ENCODE peak calls at places on chromosome 22, in eight cellular contexts. One of them, this sample, is unnamed.

GRCh38 chr22:43287441-43287840 is 55.7 kb downstream of the SCUBE1 start:
- DNase-seq in glutamatergic neuron: no peak
- DNase-seq in small intestine: no peak
- DNase-seq in activated T-helper 9 cell treated with anti-CD3 and anti-CD28 coated beads, Interleukin-2, amount 50 U/mL, for 16 hours: no peak
- DNase-seq in hippocampal formation: no peak
- DNase-seq in activated T-cell treated with anti-CD3 and anti-CD28 coated beads, Interleukin-2, amount 50 U/mL, for 48 hours: no peak
- DNase-seq in globus pallidus: no peak
- DNase-seq in NCI-H226: no peak
- DNase-seq in this sample: no peak

GRCh38 chr22:23110922-23111527 is 30.8 kb downstream of the RSPH14 start:
- DNase-seq in activated T-cell treated with anti-CD3 and anti-CD28 coated beads, Interleukin-2, amount 50 U/mL, for 48 hours: no peak
- DNase-seq in NCI-H226: no peak
- DNase-seq in hippocampal formation: no peak
- DNase-seq in activated T-helper 9 cell treated with anti-CD3 and anti-CD28 coated beads, Interleukin-2, amount 50 U/mL, for 16 hours: no peak
- DNase-seq in glutamatergic neuron: no peak
- DNase-seq in globus pallidus: no peak
- DNase-seq in small intestine: no peak
- DNase-seq in this sample: no peak

GRCh38 chr22:29108137-29108536 is 35.3 kb downstream of the KREMEN1 start:
- DNase-seq in globus pallidus: no peak
- DNase-seq in glutamatergic neuron: no peak
- DNase-seq in activated T-helper 9 cell treated with anti-CD3 and anti-CD28 coated beads, Interleukin-2, amount 50 U/mL, for 16 hours: no peak
- DNase-seq in hippocampal formation: no peak
- DNase-seq in NCI-H226: peak
- DNase-seq in small intestine: no peak
- DNase-seq in activated T-cell treated with anti-CD3 and anti-CD28 coated beads, Interleukin-2, amount 50 U/mL, for 48 hours: no peak
- DNase-seq in this sample: no peak

GRCh38 chr22:37335819-37336199 is 53.5 kb downstream of the CYTH4 start:
- DNase-seq in glutamatergic neuron: no peak
- DNase-seq in hippocampal formation: no peak
- DNase-seq in small intestine: no peak
- DNase-seq in globus pallidus: no peak
- DNase-seq in NCI-H226: no peak
- DNase-seq in activated T-cell treated with anti-CD3 and anti-CD28 coated beads, Interleukin-2, amount 50 U/mL, for 48 hours: no peak
- DNase-seq in activated T-helper 9 cell treated with anti-CD3 and anti-CD28 coated beads, Interleukin-2, amount 50 U/mL, for 16 hours: no peak
- DNase-seq in this sample: no peak

GRCh38 chr22:42842658-42843370 is 14.3 kb downstream of the ARFGAP3 start:
- DNase-seq in activated T-cell treated with anti-CD3 and anti-CD28 coated beads, Interleukin-2, amount 50 U/mL, for 48 hours: no peak
- DNase-seq in globus pallidus: no peak
- DNase-seq in NCI-H226: no peak
- DNase-seq in small intestine: no peak
- DNase-seq in activated T-helper 9 cell treated with anti-CD3 and anti-CD28 coated beads, Interleukin-2, amount 50 U/mL, for 16 hours: no peak
- DNase-seq in hippocampal formation: no peak
- DNase-seq in glutamatergic neuron: no peak
- DNase-seq in this sample: no peak

GRCh38 chr22:37887610-37888378 is 18.3 kb upstream of the MICALL1 start:
- DNase-seq in NCI-H226: peak
- DNase-seq in glutamatergic neuron: peak
- DNase-seq in small intestine: no peak
- DNase-seq in activated T-helper 9 cell treated with anti-CD3 and anti-CD28 coated beads, Interleukin-2, amount 50 U/mL, for 16 hours: no peak
- DNase-seq in hippocampal formation: peak
- DNase-seq in activated T-cell treated with anti-CD3 and anti-CD28 coated beads, Interleukin-2, amount 50 U/mL, for 48 hours: no peak
- DNase-seq in globus pallidus: peak
- DNase-seq in this sample: no peak

GRCh38 chr22:37229805-37230672 is 14.0 kb downstream of the RAC2 start:
- DNase-seq in glutamatergic neuron: no peak
- DNase-seq in globus pallidus: no peak
- DNase-seq in NCI-H226: no peak
- DNase-seq in activated T-cell treated with anti-CD3 and anti-CD28 coated beads, Interleukin-2, amount 50 U/mL, for 48 hours: peak
- DNase-seq in small intestine: peak
- DNase-seq in hippocampal formation: no peak
- DNase-seq in activated T-helper 9 cell treated with anti-CD3 and anti-CD28 coated beads, Interleukin-2, amount 50 U/mL, for 16 hours: peak
- DNase-seq in this sample: peak

GRCh38 chr22:23556026-23556620 is 24.0 kb downstream of the IGLL1 start:
- DNase-seq in globus pallidus: no peak
- DNase-seq in NCI-H226: no peak
- DNase-seq in activated T-cell treated with anti-CD3 and anti-CD28 coated beads, Interleukin-2, amount 50 U/mL, for 48 hours: no peak
- DNase-seq in glutamatergic neuron: peak
- DNase-seq in activated T-helper 9 cell treated with anti-CD3 and anti-CD28 coated beads, Interleukin-2, amount 50 U/mL, for 16 hours: no peak
- DNase-seq in small intestine: no peak
- DNase-seq in hippocampal formation: no peak
- DNase-seq in this sample: no peak

GRCh38 chr22:35910013-35910860 is 118.4 kb downstream of the RBFOX2 start:
- DNase-seq in globus pallidus: no peak
- DNase-seq in activated T-helper 9 cell treated with anti-CD3 and anti-CD28 coated beads, Interleukin-2, amount 50 U/mL, for 16 hours: no peak
- DNase-seq in NCI-H226: peak
- DNase-seq in hippocampal formation: no peak
- DNase-seq in glutamatergic neuron: no peak
- DNase-seq in activated T-cell treated with anti-CD3 and anti-CD28 coated beads, Interleukin-2, amount 50 U/mL, for 48 hours: no peak
- DNase-seq in small intestine: no peak
- DNase-seq in this sample: no peak

GRCh38 chr22:24471570-24471969 is 23.6 kb upstream of the UPB1 start:
- DNase-seq in activated T-cell treated with anti-CD3 and anti-CD28 coated beads, Interleukin-2, amount 50 U/mL, for 48 hours: no peak
- DNase-seq in hippocampal formation: no peak
- DNase-seq in small intestine: no peak
- DNase-seq in activated T-helper 9 cell treated with anti-CD3 and anti-CD28 coated beads, Interleukin-2, amount 50 U/mL, for 16 hours: no peak
- DNase-seq in globus pallidus: no peak
- DNase-seq in NCI-H226: peak
- DNase-seq in glutamatergic neuron: no peak
- DNase-seq in this sample: no peak

GRCh38 chr22:39522567-39523300 is 2.4 kb downstream of the ATF4 start:
- DNase-seq in hippocampal formation: peak
- DNase-seq in activated T-cell treated with anti-CD3 and anti-CD28 coated beads, Interleukin-2, amount 50 U/mL, for 48 hours: peak
- DNase-seq in globus pallidus: no peak
- DNase-seq in glutamatergic neuron: no peak
- DNase-seq in activated T-helper 9 cell treated with anti-CD3 and anti-CD28 coated beads, Interleukin-2, amount 50 U/mL, for 16 hours: no peak
- DNase-seq in small intestine: peak
- DNase-seq in NCI-H226: no peak
- DNase-seq in this sample: no peak

GRCh38 chr22:25726241-25726640 is 15.7 kb upstream of the MYO18B start:
- DNase-seq in hippocampal formation: no peak
- DNase-seq in activated T-cell treated with anti-CD3 and anti-CD28 coated beads, Interleukin-2, amount 50 U/mL, for 48 hours: no peak
- DNase-seq in glutamatergic neuron: no peak
- DNase-seq in globus pallidus: no peak
- DNase-seq in NCI-H226: peak
- DNase-seq in activated T-helper 9 cell treated with anti-CD3 and anti-CD28 coated beads, Interleukin-2, amount 50 U/mL, for 16 hours: no peak
- DNase-seq in small intestine: no peak
- DNase-seq in this sample: no peak

GRCh38 chr22:49768961-49769690 is 58.5 kb downstream of the BRD1 start:
- DNase-seq in small intestine: no peak
- DNase-seq in NCI-H226: no peak
- DNase-seq in glutamatergic neuron: peak
- DNase-seq in activated T-helper 9 cell treated with anti-CD3 and anti-CD28 coated beads, Interleukin-2, amount 50 U/mL, for 16 hours: no peak
- DNase-seq in hippocampal formation: no peak
- DNase-seq in activated T-cell treated with anti-CD3 and anti-CD28 coated beads, Interleukin-2, amount 50 U/mL, for 48 hours: no peak
- DNase-seq in globus pallidus: peak
- DNase-seq in this sample: no peak

GRCh38 chr22:38569181-38569971 is 607 bp downstream of the DMC1 start:
- DNase-seq in small intestine: no peak
- DNase-seq in hippocampal formation: no peak
- DNase-seq in glutamatergic neuron: peak
- DNase-seq in NCI-H226: no peak
- DNase-seq in activated T-cell treated with anti-CD3 and anti-CD28 coated beads, Interleukin-2, amount 50 U/mL, for 48 hours: no peak
- DNase-seq in globus pallidus: no peak
- DNase-seq in activated T-helper 9 cell treated with anti-CD3 and anti-CD28 coated beads, Interleukin-2, amount 50 U/mL, for 16 hours: no peak
- DNase-seq in this sample: peak

GRCh38 chr22:19674129-19674928 is 40.0 kb upstream of the SEPTIN5 start:
- DNase-seq in glutamatergic neuron: no peak
- DNase-seq in hippocampal formation: no peak
- DNase-seq in activated T-helper 9 cell treated with anti-CD3 and anti-CD28 coated beads, Interleukin-2, amount 50 U/mL, for 16 hours: no peak
- DNase-seq in activated T-cell treated with anti-CD3 and anti-CD28 coated beads, Interleukin-2, amount 50 U/mL, for 48 hours: no peak
- DNase-seq in globus pallidus: no peak
- DNase-seq in small intestine: no peak
- DNase-seq in NCI-H226: no peak
- DNase-seq in this sample: no peak

GRCh38 chr22:41485033-41485432 is 16.1 kb downstream of the ACO2 start:
- DNase-seq in globus pallidus: no peak
- DNase-seq in small intestine: peak
- DNase-seq in NCI-H226: no peak
- DNase-seq in hippocampal formation: no peak
- DNase-seq in glutamatergic neuron: no peak
- DNase-seq in activated T-helper 9 cell treated with anti-CD3 and anti-CD28 coated beads, Interleukin-2, amount 50 U/mL, for 16 hours: no peak
- DNase-seq in activated T-cell treated with anti-CD3 and anti-CD28 coated beads, Interleukin-2, amount 50 U/mL, for 48 hours: no peak
- DNase-seq in this sample: no peak

GRCh38 chr22:42066133-42066761 is 4.4 kb downstream of the NAGA start:
- DNase-seq in activated T-helper 9 cell treated with anti-CD3 and anti-CD28 coated beads, Interleukin-2, amount 50 U/mL, for 16 hours: no peak
- DNase-seq in glutamatergic neuron: no peak
- DNase-seq in globus pallidus: no peak
- DNase-seq in small intestine: no peak
- DNase-seq in activated T-cell treated with anti-CD3 and anti-CD28 coated beads, Interleukin-2, amount 50 U/mL, for 48 hours: no peak
- DNase-seq in NCI-H226: no peak
- DNase-seq in hippocampal formation: no peak
- DNase-seq in this sample: no peak

GRCh38 chr22:16915711-16916110 is 90.5 kb upstream of the XKR3 start:
- DNase-seq in small intestine: no peak
- DNase-seq in activated T-helper 9 cell treated with anti-CD3 and anti-CD28 coated beads, Interleukin-2, amount 50 U/mL, for 16 hours: no peak
- DNase-seq in globus pallidus: no peak
- DNase-seq in hippocampal formation: no peak
- DNase-seq in NCI-H226: no peak
- DNase-seq in activated T-cell treated with anti-CD3 and anti-CD28 coated beads, Interleukin-2, amount 50 U/mL, for 48 hours: no peak
- DNase-seq in glutamatergic neuron: no peak
- DNase-seq in this sample: no peak

GRCh38 chr22:23763579-23764331 is 965 bp downstream of the C22orf15 start:
- DNase-seq in small intestine: no peak
- DNase-seq in NCI-H226: no peak
- DNase-seq in activated T-helper 9 cell treated with anti-CD3 and anti-CD28 coated beads, Interleukin-2, amount 50 U/mL, for 16 hours: peak
- DNase-seq in activated T-cell treated with anti-CD3 and anti-CD28 coated beads, Interleukin-2, amount 50 U/mL, for 48 hours: peak
- DNase-seq in globus pallidus: no peak
- DNase-seq in glutamatergic neuron: no peak
- DNase-seq in hippocampal formation: no peak
- DNase-seq in this sample: peak

GRCh38 chr22:42461511-42461910 is 29.3 kb upstream of the NFAM1 start:
- DNase-seq in hippocampal formation: no peak
- DNase-seq in activated T-cell treated with anti-CD3 and anti-CD28 coated beads, Interleukin-2, amount 50 U/mL, for 48 hours: no peak
- DNase-seq in NCI-H226: no peak
- DNase-seq in globus pallidus: no peak
- DNase-seq in glutamatergic neuron: no peak
- DNase-seq in activated T-helper 9 cell treated with anti-CD3 and anti-CD28 coated beads, Interleukin-2, amount 50 U/mL, for 16 hours: no peak
- DNase-seq in small intestine: no peak
- DNase-seq in this sample: no peak

GRCh38 chr22:35324762-35325161 is 25.1 kb downstream of the TOM1 start:
- DNase-seq in small intestine: no peak
- DNase-seq in activated T-cell treated with anti-CD3 and anti-CD28 coated beads, Interleukin-2, amount 50 U/mL, for 48 hours: no peak
- DNase-seq in activated T-helper 9 cell treated with anti-CD3 and anti-CD28 coated beads, Interleukin-2, amount 50 U/mL, for 16 hours: no peak
- DNase-seq in glutamatergic neuron: no peak
- DNase-seq in NCI-H226: no peak
- DNase-seq in hippocampal formation: no peak
- DNase-seq in globus pallidus: no peak
- DNase-seq in this sample: no peak

GRCh38 chr22:27995801-27996528 is 76.9 kb upstream of the PITPNB start:
- DNase-seq in activated T-helper 9 cell treated with anti-CD3 and anti-CD28 coated beads, Interleukin-2, amount 50 U/mL, for 16 hours: no peak
- DNase-seq in NCI-H226: no peak
- DNase-seq in glutamatergic neuron: peak
- DNase-seq in hippocampal formation: no peak
- DNase-seq in activated T-cell treated with anti-CD3 and anti-CD28 coated beads, Interleukin-2, amount 50 U/mL, for 48 hours: no peak
- DNase-seq in globus pallidus: no peak
- DNase-seq in small intestine: no peak
- DNase-seq in this sample: no peak

GRCh38 chr22:38461057-38461413 is 6.0 kb upstream of the KCNJ4 start:
- DNase-seq in activated T-cell treated with anti-CD3 and anti-CD28 coated beads, Interleukin-2, amount 50 U/mL, for 48 hours: no peak
- DNase-seq in small intestine: no peak
- DNase-seq in NCI-H226: no peak
- DNase-seq in glutamatergic neuron: no peak
- DNase-seq in activated T-helper 9 cell treated with anti-CD3 and anti-CD28 coated beads, Interleukin-2, amount 50 U/mL, for 16 hours: no peak
- DNase-seq in hippocampal formation: no peak
- DNase-seq in globus pallidus: no peak
- DNase-seq in this sample: no peak

GRCh38 chr22:37290737-37291136 is 8.4 kb downstream of the CYTH4 start:
- DNase-seq in globus pallidus: no peak
- DNase-seq in small intestine: no peak
- DNase-seq in activated T-cell treated with anti-CD3 and anti-CD28 coated beads, Interleukin-2, amount 50 U/mL, for 48 hours: no peak
- DNase-seq in NCI-H226: peak
- DNase-seq in activated T-helper 9 cell treated with anti-CD3 and anti-CD28 coated beads, Interleukin-2, amount 50 U/mL, for 16 hours: no peak
- DNase-seq in glutamatergic neuron: peak
- DNase-seq in hippocampal formation: no peak
- DNase-seq in this sample: no peak

GRCh38 chr22:41449321-41449720 is 2.7 kb upstream of the TOB2 start:
- DNase-seq in activated T-cell treated with anti-CD3 and anti-CD28 coated beads, Interleukin-2, amount 50 U/mL, for 48 hours: no peak
- DNase-seq in activated T-helper 9 cell treated with anti-CD3 and anti-CD28 coated beads, Interleukin-2, amount 50 U/mL, for 16 hours: no peak
- DNase-seq in small intestine: no peak
- DNase-seq in glutamatergic neuron: no peak
- DNase-seq in hippocampal formation: no peak
- DNase-seq in globus pallidus: no peak
- DNase-seq in NCI-H226: no peak
- DNase-seq in this sample: no peak

GRCh38 chr22:36613958-36614357 is 85.0 kb upstream of the EIF3D start:
- DNase-seq in glutamatergic neuron: no peak
- DNase-seq in activated T-cell treated with anti-CD3 and anti-CD28 coated beads, Interleukin-2, amount 50 U/mL, for 48 hours: no peak
- DNase-seq in globus pallidus: no peak
- DNase-seq in activated T-helper 9 cell treated with anti-CD3 and anti-CD28 coated beads, Interleukin-2, amount 50 U/mL, for 16 hours: no peak
- DNase-seq in NCI-H226: peak
- DNase-seq in hippocampal formation: no peak
- DNase-seq in small intestine: no peak
- DNase-seq in this sample: no peak

GRCh38 chr22:29268511-29269229 is 602 bp downstream of the EWSR1 start:
- DNase-seq in NCI-H226: peak
- DNase-seq in globus pallidus: peak
- DNase-seq in glutamatergic neuron: peak
- DNase-seq in activated T-helper 9 cell treated with anti-CD3 and anti-CD28 coated beads, Interleukin-2, amount 50 U/mL, for 16 hours: no peak
- DNase-seq in activated T-cell treated with anti-CD3 and anti-CD28 coated beads, Interleukin-2, amount 50 U/mL, for 48 hours: peak
- DNase-seq in hippocampal formation: peak
- DNase-seq in small intestine: peak
- DNase-seq in this sample: no peak

GRCh38 chr22:22814666-22815396 is 72.8 kb upstream of the IGLL5 start:
- DNase-seq in globus pallidus: no peak
- DNase-seq in activated T-helper 9 cell treated with anti-CD3 and anti-CD28 coated beads, Interleukin-2, amount 50 U/mL, for 16 hours: no peak
- DNase-seq in hippocampal formation: no peak
- DNase-seq in glutamatergic neuron: no peak
- DNase-seq in activated T-cell treated with anti-CD3 and anti-CD28 coated beads, Interleukin-2, amount 50 U/mL, for 48 hours: no peak
- DNase-seq in NCI-H226: no peak
- DNase-seq in small intestine: no peak
- DNase-seq in this sample: no peak

GRCh38 chr22:27336151-27337090 is 465.1 kb downstream of the MN1 start:
- DNase-seq in NCI-H226: no peak
- DNase-seq in activated T-helper 9 cell treated with anti-CD3 and anti-CD28 coated beads, Interleukin-2, amount 50 U/mL, for 16 hours: no peak
- DNase-seq in hippocampal formation: no peak
- DNase-seq in activated T-cell treated with anti-CD3 and anti-CD28 coated beads, Interleukin-2, amount 50 U/mL, for 48 hours: no peak
- DNase-seq in small intestine: no peak
- DNase-seq in globus pallidus: no peak
- DNase-seq in glutamatergic neuron: no peak
- DNase-seq in this sample: no peak

GRCh38 chr22:26466196-26466595 is 17.4 kb downstream of the HPS4 start:
- DNase-seq in activated T-helper 9 cell treated with anti-CD3 and anti-CD28 coated beads, Interleukin-2, amount 50 U/mL, for 16 hours: no peak
- DNase-seq in globus pallidus: no peak
- DNase-seq in hippocampal formation: peak
- DNase-seq in small intestine: no peak
- DNase-seq in activated T-cell treated with anti-CD3 and anti-CD28 coated beads, Interleukin-2, amount 50 U/mL, for 48 hours: no peak
- DNase-seq in glutamatergic neuron: no peak
- DNase-seq in NCI-H226: no peak
- DNase-seq in this sample: no peak

GRCh38 chr22:27737521-27737920 is 64.0 kb downstream of the MN1 start:
- DNase-seq in activated T-helper 9 cell treated with anti-CD3 and anti-CD28 coated beads, Interleukin-2, amount 50 U/mL, for 16 hours: no peak
- DNase-seq in small intestine: no peak
- DNase-seq in hippocampal formation: no peak
- DNase-seq in glutamatergic neuron: no peak
- DNase-seq in globus pallidus: no peak
- DNase-seq in NCI-H226: no peak
- DNase-seq in activated T-cell treated with anti-CD3 and anti-CD28 coated beads, Interleukin-2, amount 50 U/mL, for 48 hours: no peak
- DNase-seq in this sample: no peak

GRCh38 chr22:27705391-27706080 is 96.0 kb downstream of the MN1 start:
- DNase-seq in activated T-cell treated with anti-CD3 and anti-CD28 coated beads, Interleukin-2, amount 50 U/mL, for 48 hours: no peak
- DNase-seq in activated T-helper 9 cell treated with anti-CD3 and anti-CD28 coated beads, Interleukin-2, amount 50 U/mL, for 16 hours: no peak
- DNase-seq in NCI-H226: no peak
- DNase-seq in glutamatergic neuron: no peak
- DNase-seq in hippocampal formation: no peak
- DNase-seq in globus pallidus: no peak
- DNase-seq in small intestine: no peak
- DNase-seq in this sample: no peak

GRCh38 chr22:44963832-44964721 is 45.7 kb downstream of the PHF21B start:
- DNase-seq in small intestine: no peak
- DNase-seq in NCI-H226: no peak
- DNase-seq in hippocampal formation: no peak
- DNase-seq in activated T-helper 9 cell treated with anti-CD3 and anti-CD28 coated beads, Interleukin-2, amount 50 U/mL, for 16 hours: no peak
- DNase-seq in activated T-cell treated with anti-CD3 and anti-CD28 coated beads, Interleukin-2, amount 50 U/mL, for 48 hours: no peak
- DNase-seq in globus pallidus: no peak
- DNase-seq in glutamatergic neuron: no peak
- DNase-seq in this sample: no peak

GRCh38 chr22:41857160-41857859 is 24.4 kb downstream of the SREBF2 start:
- DNase-seq in activated T-cell treated with anti-CD3 and anti-CD28 coated beads, Interleukin-2, amount 50 U/mL, for 48 hours: peak
- DNase-seq in small intestine: peak
- DNase-seq in globus pallidus: no peak
- DNase-seq in activated T-helper 9 cell treated with anti-CD3 and anti-CD28 coated beads, Interleukin-2, amount 50 U/mL, for 16 hours: peak
- DNase-seq in glutamatergic neuron: peak
- DNase-seq in NCI-H226: no peak
- DNase-seq in hippocampal formation: no peak
- DNase-seq in this sample: peak